ENCODE peak calls at places on chromosome 19, in four cellular contexts. P, R, A and Q are unnamed samples.

GRCh38 chr19:44847144-44848035 is 1.3 kb downstream of the NECTIN2 start:
- DNase-seq in P (peak), R (no peak), A (peak), Q (peak)

GRCh38 chr19:13095393-13095784 is 7.3 kb downstream of the LYL1 start:
- DNase-seq in P (no peak), R (peak), A (no peak), Q (no peak)

GRCh38 chr19:17680235-17680722 is 7.9 kb downstream of the UNC13A start:
- DNase-seq in P (peak), R (peak), A (peak), Q (peak)

GRCh38 chr19:3556978-3557460 is 367 bp downstream of the MFSD12 start:
- DNase-seq in P (no peak), R (peak), A (peak), Q (no peak)

GRCh38 chr19:18500376-18500775 is 21.5 kb downstream of the ELL start:
- DNase-seq in P (peak), R (no peak), A (no peak), Q (no peak)

GRCh38 chr19:16168465-16169081 is 4.8 kb downstream of the CIB3 start:
- DNase-seq in P (peak), R (no peak), A (peak), Q (no peak)

GRCh38 chr19:47125669-47125938 is 5.0 kb upstream of the SAE1 start:
- DNase-seq in P (no peak), R (no peak), A (no peak), Q (no peak)

GRCh38 chr19:39413269-39413902 is 917 bp downstream of the PLEKHG2 start:
- DNase-seq in P (peak), R (no peak), A (peak), Q (no peak)

GRCh38 chr19:17351815-17352435 is 14.6 kb downstream of the GTPBP3 start:
- DNase-seq in P (no peak), R (no peak), A (no peak), Q (no peak)

GRCh38 chr19:46759817-46760333 is 13.6 kb upstream of the STRN4 start:
- DNase-seq in P (peak), R (no peak), A (peak), Q (no peak)

GRCh38 chr19:14435320-14436050 is 2.4 kb downstream of the PKN1 start:
- DNase-seq in P (no peak), R (no peak), A (no peak), Q (no peak)

GRCh38 chr19:38743394-38744297 is 628 bp downstream of the CAPN12 start:
- DNase-seq in P (no peak), R (no peak), A (no peak), Q (no peak)

GRCh38 chr19:17944301-17944700 is 11.5 kb downstream of the CCDC124 start:
- DNase-seq in P (peak), R (no peak), A (peak), Q (no peak)

GRCh38 chr19:45113628-45114027 is 20.6 kb downstream of the PPP1R37 start:
- DNase-seq in P (no peak), R (peak), A (no peak), Q (no peak)

GRCh38 chr19:50515168-50515561 is 1.5 kb upstream of the ASPDH start:
- DNase-seq in P (no peak), R (no peak), A (no peak), Q (no peak)

GRCh38 chr19:50478901-50479715 is 2.5 kb upstream of the GARIN5A start:
- DNase-seq in P (peak), R (no peak), A (peak), Q (peak)

GRCh38 chr19:5154129-5154798 is 185.4 kb downstream of the KDM4B start:
- DNase-seq in P (peak), R (peak), A (peak), Q (no peak)

GRCh38 chr19:35084078-35084762 is 31.4 kb upstream of the FXYD3 start:
- DNase-seq in P (no peak), R (no peak), A (no peak), Q (peak)

GRCh38 chr19:52237771-52238400 is 31.5 kb upstream of the ZNF766 start:
- DNase-seq in P (peak), R (peak), A (peak), Q (peak)

GRCh38 chr19:44093931-44094765 is at the start of gene ZNF224:
- DNase-seq in P (peak), R (peak), A (peak), Q (peak)

GRCh38 chr19:32997716-32998355 is 25.8 kb downstream of the FAAP24 start:
- DNase-seq in P (no peak), R (no peak), A (no peak), Q (no peak)

GRCh38 chr19:18648971-18649310 is 12.1 kb downstream of the KLHL26 start:
- DNase-seq in P (peak), R (no peak), A (peak), Q (no peak)

GRCh38 chr19:33472696-33473624 is 48.6 kb downstream of the PEPD start:
- DNase-seq in P (peak), R (no peak), A (peak), Q (no peak)

GRCh38 chr19:13483215-13483614 is 23.1 kb downstream of the CACNA1A start:
- DNase-seq in P (no peak), R (no peak), A (no peak), Q (no peak)

GRCh38 chr19:51272183-51272817 is 21.4 kb downstream of the SIGLECL1 start:
- DNase-seq in P (no peak), R (peak), A (no peak), Q (no peak)

GRCh38 chr19:4115818-4116385 is 8.0 kb downstream of the MAP2K2 start:
- DNase-seq in P (no peak), R (no peak), A (no peak), Q (no peak)

GRCh38 chr19:13022859-13023636 is 27.8 kb downstream of the NFIX start:
- DNase-seq in P (peak), R (peak), A (peak), Q (no peak)

GRCh38 chr19:47428177-47428894 is 9.0 kb upstream of the MEIS3 start:
- DNase-seq in P (peak), R (peak), A (peak), Q (peak)

GRCh38 chr19:3838661-3839060 is 30.2 kb downstream of the ZFR2 start:
- DNase-seq in P (no peak), R (no peak), A (no peak), Q (no peak)

GRCh38 chr19:15199652-15200574 is 882 bp downstream of the NOTCH3 start:
- DNase-seq in P (peak), R (no peak), A (peak), Q (no peak)

GRCh38 chr19:287381-287871 is 3.8 kb downstream of the PLPP2 start:
- DNase-seq in P (no peak), R (no peak), A (no peak), Q (no peak)

GRCh38 chr19:55400281-55401087 is 7.1 kb downstream of the UBE2S start:
- DNase-seq in P (no peak), R (no peak), A (no peak), Q (no peak)

GRCh38 chr19:7556696-7557315 is 21.3 kb downstream of the PNPLA6 start:
- DNase-seq in P (no peak), R (no peak), A (no peak), Q (no peak)

GRCh38 chr19:4191044-4191443 is 8.6 kb downstream of the ANKRD24 start:
- DNase-seq in P (no peak), R (no peak), A (no peak), Q (no peak)

GRCh38 chr19:16435999-16436650 is 35.6 kb downstream of the EPS15L1 start:
- DNase-seq in P (peak), R (peak), A (peak), Q (no peak)

GRCh38 chr19:44942067-44942571 is at the start of gene APOC4:
- DNase-seq in P (no peak), R (no peak), A (no peak), Q (no peak)